ENCODE peak calls at places on chromosomes 16 and 17, in four cellular contexts. D, W, S and H are unnamed samples.

GRCh38 chr16:67571464-67571863 is 9.1 kb downstream of the CTCF start:
- DNase-seq in S (no peak), D (no peak), W (no peak), H (no peak)

GRCh38 chr17:4607773-4608187 is 23.5 kb downstream of the SMTNL2 start:
- DNase-seq in D (no peak), S (peak; percentile 68), W (no peak), H (no peak)

GRCh38 chr17:5272313-5272712 is 9.8 kb upstream of the RABEP1 start:
- DNase-seq in W (no peak), S (no peak), D (no peak), H (no peak)

GRCh38 chr16:89139907-89140361 is 31.6 kb upstream of the CDH15 start:
- DNase-seq in D (no peak), W (no peak), S (no peak), H (no peak)

GRCh38 chr16:87163637-87164036 is 153.6 kb downstream of the C16orf95 start:
- DNase-seq in D (no peak), W (no peak), S (no peak), H (no peak)

GRCh38 chr16:53876811-53877210 is 172.9 kb downstream of the FTO start:
- DNase-seq in S (no peak), D (no peak), W (no peak), H (no peak)

GRCh38 chr16:30065943-30066881 is 652 bp downstream of the ALDOA start:
- DNase-seq in W (no peak), D (no peak), S (no peak), H (no peak)

GRCh38 chr17:45311762-45312476 is 4.9 kb downstream of the MAP3K14 start:
- DNase-seq in W (no peak), D (peak; percentile 92), S (peak; percentile 82), H (no peak)

GRCh38 chr17:73224663-73225305 is 31.9 kb downstream of the COG1 start:
- DNase-seq in S (no peak), W (no peak), D (no peak), H (no peak)

GRCh38 chr16:374616-374926 is 4.2 kb upstream of the MRPL28 start:
- DNase-seq in S (no peak), W (no peak), D (no peak), H (no peak)

GRCh38 chr17:30271102-30271501 is 20.6 kb downstream of the BLMH start:
- DNase-seq in D (no peak), W (no peak), S (no peak), H (no peak)

GRCh38 chr16:78469787-78470186 is 370.3 kb downstream of the WWOX start:
- DNase-seq in D (no peak), W (no peak), S (no peak), H (no peak)

GRCh38 chr16:20931066-20931465 is 30.5 kb downstream of the LYRM1 start:
- DNase-seq in S (no peak), D (no peak), W (no peak), H (no peak)

GRCh38 chr17:49450735-49451134 is 36.1 kb upstream of the PHB1 start:
- DNase-seq in S (no peak), D (no peak), W (no peak), H (no peak)

GRCh38 chr16:2428787-2429036 is 535 bp upstream of the CCNF start:
- DNase-seq in S (no peak), W (no peak), D (no peak), H (no peak)

GRCh38 chr16:83137894-83138293 is 511.1 kb downstream of the CDH13 start:
- DNase-seq in W (no peak), D (no peak), S (no peak), H (no peak)

GRCh38 chr16:57536306-57537193 is at the start of gene CCDC102A:
- DNase-seq in D (no peak), S (peak; percentile 28), W (no peak), H (peak; percentile 27)

GRCh38 chr16:8864480-8864879 is 4.3 kb downstream of the CARHSP1 start:
- DNase-seq in W (no peak), D (no peak), S (no peak), H (no peak)

GRCh38 chr16:70694088-70694487 is 8.2 kb upstream of the MTSS2 start:
- DNase-seq in D (peak; percentile 56), S (no peak), W (no peak), H (no peak)

GRCh38 chr17:17205368-17206148 is 575 bp downstream of the PLD6 start:
- DNase-seq in D (peak; percentile 43), W (no peak), S (peak; percentile 73), H (no peak)

GRCh38 chr16:89358030-89359005 is 132.0 kb downstream of the ANKRD11 start:
- DNase-seq in W (no peak), D (no peak), S (no peak), H (no peak)

GRCh38 chr16:67336646-67337045 is 10.0 kb downstream of the LRRC36 start:
- DNase-seq in W (no peak), D (no peak), S (no peak), H (no peak)

GRCh38 chr16:11511328-11511727 is 75.4 kb downstream of the LITAF start:
- DNase-seq in D (no peak), W (no peak), S (no peak), H (no peak)

GRCh38 chr17:72173475-72174116 is 52.8 kb downstream of the SOX9 start:
- DNase-seq in W (no peak), D (no peak), S (no peak), H (no peak)

GRCh38 chr17:64682261-64683181 is 20.4 kb upstream of the SMURF2 start:
- DNase-seq in D (no peak), W (no peak), S (no peak), H (no peak)
- H3K4me3 ChIP-seq in D (no peak overlapping the region), W (no peak overlapping the region), S (no peak overlapping the region), H (no peak overlapping the region)

GRCh38 chr16:75621170-75621477 is 2.0 kb downstream of the ADAT1 start:
- DNase-seq in W (no peak), D (no peak), S (no peak), H (no peak)

GRCh38 chr16:75620326-75621169 is 2.5 kb downstream of the ADAT1 start:
- DNase-seq in D (no peak), W (no peak), S (peak; percentile 34), H (no peak)

GRCh38 chr16:75624921-75625334 is 1.8 kb upstream of the ADAT1 start:
- DNase-seq in S (no peak), D (no peak), W (no peak), H (no peak)

GRCh38 chr16:75626806-75627205 is 3.7 kb upstream of the ADAT1 start:
- DNase-seq in D (no peak), S (no peak), W (no peak), H (no peak)

DNA sequence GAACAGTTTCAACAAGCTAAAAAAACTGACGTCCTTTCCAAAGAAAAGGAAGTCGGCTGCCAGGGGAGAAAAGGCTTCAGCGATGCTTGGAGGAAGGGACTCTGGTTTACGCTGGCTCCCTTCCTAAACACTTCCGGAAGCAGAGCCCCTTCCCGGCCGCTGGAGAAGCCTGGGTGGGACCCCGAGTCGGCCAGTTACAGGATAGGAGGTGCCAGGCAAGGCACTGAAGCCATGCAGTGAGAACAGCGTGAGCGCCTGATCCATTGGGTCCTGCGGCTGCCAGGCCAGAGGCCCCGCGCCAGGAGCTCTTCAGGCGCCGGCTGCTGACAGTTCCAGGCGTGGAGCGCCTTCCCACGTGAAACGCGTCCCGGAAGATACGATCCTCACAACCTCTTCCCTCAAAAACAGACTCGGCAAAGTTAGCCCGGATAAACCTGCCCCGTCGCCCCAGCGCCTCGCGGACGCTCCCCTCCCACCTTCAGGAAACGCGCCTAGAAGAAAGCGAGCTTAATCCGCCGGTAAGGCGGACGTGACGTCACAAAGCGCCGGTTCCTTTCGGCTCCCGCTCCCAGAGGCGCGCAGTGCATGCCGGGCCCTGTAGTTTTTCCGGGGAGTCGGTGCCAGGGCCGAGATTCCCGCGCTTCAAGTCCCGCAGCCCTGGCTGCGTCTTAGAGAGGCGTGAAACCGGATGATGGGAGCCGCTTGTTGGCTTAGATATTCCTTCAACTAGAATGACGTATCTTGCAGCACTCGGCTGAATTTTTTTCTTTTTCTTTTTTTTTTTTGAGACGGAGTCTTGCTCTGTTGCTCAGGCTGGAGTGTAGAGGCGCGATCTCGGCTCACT is at the start of gene ADAT1:
- DNase-seq in W (peak; percentile 90), D (peak; percentile 97), S (peak; percentile 99), H (peak; percentile 97)
- TF ChIP-seq POLR2A in W (no peak), D (peak; percentile 85), S (peak; percentile 21), H (peak; percentile 64)

GRCh38 chr16:81443688-81444447 is 740 bp upstream of the CMIP start:
- DNase-seq in D (no peak), W (no peak), S (no peak), H (peak; percentile 58)

GRCh38 chr16:81446318-81447275 is 2.0 kb downstream of the CMIP start:
- DNase-seq in S (peak; percentile 60), W (no peak), D (no peak), H (peak; percentile 59)

GRCh38 chr16:81444448-81445121 is at the start of gene CMIP:
- DNase-seq in S (peak; percentile 89), D (peak; percentile 48), W (peak; percentile 37), H (peak; percentile 79)

GRCh38 chr16:81445926-81446317 is 1.3 kb downstream of the CMIP start:
- DNase-seq in D (no peak), S (no peak), W (no peak), H (no peak)

DNA sequence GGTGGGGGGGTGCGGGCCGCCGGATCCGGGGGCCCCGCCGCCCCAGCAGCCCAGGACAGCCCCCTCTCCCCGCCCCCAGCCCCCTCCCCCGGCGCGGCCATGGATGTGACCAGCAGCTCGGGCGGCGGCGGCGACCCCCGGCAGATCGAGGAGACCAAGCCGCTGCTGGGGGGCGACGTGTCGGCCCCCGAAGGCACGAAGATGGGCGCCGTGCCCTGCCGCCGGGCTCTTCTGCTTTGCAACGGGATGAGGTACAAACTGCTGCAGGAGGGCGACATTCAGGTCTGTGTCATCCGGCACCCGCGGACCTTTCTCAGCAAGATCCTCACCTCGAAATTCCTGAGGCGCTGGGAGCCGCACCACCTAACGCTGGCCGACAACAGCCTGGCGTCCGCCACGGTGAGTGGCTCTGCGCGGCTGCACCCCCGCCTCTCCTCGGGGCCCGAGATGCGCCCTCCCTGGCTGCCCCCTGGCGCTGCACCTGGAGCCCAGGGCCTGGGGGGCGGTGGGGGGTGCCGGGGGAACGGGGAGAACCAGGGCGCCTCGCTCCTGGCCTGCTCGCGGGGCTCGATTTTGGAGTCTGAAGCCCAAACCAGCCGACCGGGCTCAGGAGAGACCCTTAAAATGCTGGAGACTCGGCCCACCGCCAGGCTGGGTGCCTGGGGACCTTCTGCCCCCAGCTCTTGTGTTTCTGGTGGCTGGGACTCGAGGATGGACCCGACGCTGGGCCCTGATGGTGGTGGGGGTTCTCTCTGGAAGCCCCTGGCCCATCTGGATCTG is 725 bp downstream of the CMIP start:
- DNase-seq in D (no peak), W (no peak), S (peak; percentile 58), H (no peak)
- TF ChIP-seq CTCF in D (no peak), W (no peak), S (no peak), H (no peak)

GRCh38 chr17:31309525-31309924 is 4.3 kb downstream of the EVI2B start:
- DNase-seq in W (no peak), S (no peak), D (no peak), H (no peak)

GRCh38 chr17:31308372-31308905 is 5.4 kb downstream of the EVI2B start:
- DNase-seq in W (no peak), S (no peak), D (no peak), H (no peak)

GRCh38 chr17:31310877-31311276 is 3.0 kb downstream of the EVI2B start:
- DNase-seq in W (no peak), S (no peak), D (no peak), H (no peak)

GRCh38 chr17:31308935-31309334 is 4.9 kb downstream of the EVI2B start:
- DNase-seq in W (no peak), D (no peak), S (no peak), H (no peak)

DNA sequence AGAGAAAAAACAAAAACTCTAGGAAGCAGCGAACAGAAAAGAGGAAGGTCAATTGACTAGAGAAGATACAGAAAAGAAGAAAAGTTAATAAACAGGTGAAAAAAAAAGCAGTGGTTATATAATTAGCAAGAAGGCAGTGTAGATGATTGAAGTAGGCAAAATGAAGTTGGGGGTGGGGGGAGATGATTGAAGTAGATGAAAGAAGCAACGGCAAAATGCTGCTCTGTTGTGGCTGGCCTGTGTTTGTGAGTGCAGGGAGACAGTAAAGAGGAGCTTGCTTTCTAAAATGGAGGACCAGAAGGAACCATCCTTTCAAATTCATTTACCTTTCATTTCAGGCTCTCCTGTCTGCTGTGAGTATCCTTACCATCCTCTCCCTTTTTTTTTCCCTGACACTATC is 3.6 kb downstream of the EVI2B start:
- DNase-seq in D (no peak), S (no peak), W (no peak), H (no peak)
- H3K4me3 ChIP-seq in D (no peak overlapping the region), S (no peak overlapping the region), W (peak overlapping the region; percentile 8), H (no peak overlapping the region)